ENCODE peak calls at places on chromosomes 1 and 21, in six cellular contexts. One of them, this sample, is unnamed.

GRCh38 chr21:44067011-44067839 is 40.0 kb upstream of the PWP2 start:
- DNase-seq in uterus: no peak
- DNase-seq in NCI-H460: no peak
- DNase-seq in activated naive CD4-positive, alpha-beta T cell: no peak
- DNase-seq in neural crest cell: no peak
- DNase-seq in endothelial cell: no peak
- DNase-seq in this sample: no peak

GRCh38 chr1:47228644-47229030 is 3.4 kb downstream of the TAL1 start:
- DNase-seq in uterus: peak
- DNase-seq in NCI-H460: no peak
- DNase-seq in activated naive CD4-positive, alpha-beta T cell: no peak
- DNase-seq in neural crest cell: no peak
- DNase-seq in endothelial cell: peak
- DNase-seq in this sample: no peak

GRCh38 chr1:115240321-115240720 is 97.7 kb downstream of the NGF start:
- DNase-seq in uterus: no peak
- DNase-seq in NCI-H460: no peak
- DNase-seq in activated naive CD4-positive, alpha-beta T cell: no peak
- DNase-seq in neural crest cell: no peak
- DNase-seq in endothelial cell: no peak
- DNase-seq in this sample: no peak

GRCh38 chr1:109399326-109399957 is 1.7 kb upstream of the SORT1 start:
- DNase-seq in uterus: no peak
- DNase-seq in NCI-H460: peak
- DNase-seq in activated naive CD4-positive, alpha-beta T cell: no peak
- DNase-seq in neural crest cell: peak
- DNase-seq in endothelial cell: peak
- DNase-seq in this sample: peak

GRCh38 chr21:27206368-27206982 is 239.6 kb upstream of the ADAMTS5 start:
- DNase-seq in uterus: no peak
- DNase-seq in NCI-H460: no peak
- DNase-seq in activated naive CD4-positive, alpha-beta T cell: no peak
- DNase-seq in neural crest cell: no peak
- DNase-seq in endothelial cell: no peak
- DNase-seq in this sample: no peak

GRCh38 chr21:37509802-37510393 is 143.3 kb downstream of the DYRK1A start:
- DNase-seq in uterus: no peak
- DNase-seq in NCI-H460: no peak
- DNase-seq in activated naive CD4-positive, alpha-beta T cell: no peak
- DNase-seq in neural crest cell: no peak
- DNase-seq in endothelial cell: no peak
- DNase-seq in this sample: peak

GRCh38 chr1:3992103-3992556 is 92.1 kb upstream of the C1orf174 start:
- DNase-seq in uterus: no peak
- DNase-seq in NCI-H460: peak
- DNase-seq in activated naive CD4-positive, alpha-beta T cell: no peak
- DNase-seq in neural crest cell: no peak
- DNase-seq in endothelial cell: no peak
- DNase-seq in this sample: no peak

GRCh38 chr1:15153842-15154479 is 414 bp downstream of the TMEM51 start:
- DNase-seq in uterus: peak
- DNase-seq in NCI-H460: peak
- DNase-seq in activated naive CD4-positive, alpha-beta T cell: no peak
- DNase-seq in neural crest cell: peak
- DNase-seq in endothelial cell: peak
- DNase-seq in this sample: peak

GRCh38 chr1:243748706-243749283 is 101.2 kb downstream of the AKT3 start:
- DNase-seq in uterus: peak
- DNase-seq in NCI-H460: peak
- DNase-seq in activated naive CD4-positive, alpha-beta T cell: no peak
- DNase-seq in neural crest cell: no peak
- DNase-seq in endothelial cell: no peak
- DNase-seq in this sample: peak

GRCh38 chr1:8602471-8603219 is 214.8 kb downstream of the RERE start:
- DNase-seq in uterus: no peak
- DNase-seq in NCI-H460: no peak
- DNase-seq in activated naive CD4-positive, alpha-beta T cell: no peak
- DNase-seq in neural crest cell: no peak
- DNase-seq in endothelial cell: no peak
- DNase-seq in this sample: no peak